ENCODE peak calls at places on chromosomes 13 and 19, in five cellular contexts. D is IMR-90, T is SK-N-SH, L is K562, G is A549. O is an unnamed sample.

GRCh38 chr19:49212302-49212701 is 54.7 kb downstream of the TRPM4 start:
- DNase-seq in D (no peak), T (no peak), L (no peak), G (no peak), O (no peak)

GRCh38 chr19:28239270-28239669 is 973.7 kb downstream of the UQCRFS1 start:
- DNase-seq in D (no peak), T (peak), L (peak), G (no peak), O (no peak)

GRCh38 chr13:72255908-72256307 is 388.9 kb upstream of the DACH1 start:
- DNase-seq in D (no peak), T (peak), L (no peak), G (no peak), O (no peak)

GRCh38 chr19:51676566-51677083 is 16.5 kb upstream of the SPACA6 start:
- DNase-seq in D (no peak), T (no peak), L (no peak), G (no peak), O (no peak)

GRCh38 chr13:52846567-52847321 is 1.7 kb downstream of the PCDH8 start:
- DNase-seq in D (peak), T (peak), L (no peak), G (no peak), O (no peak)

GRCh38 chr13:61664821-61665705 is 249.4 kb upstream of the PCDH20 start:
- DNase-seq in D (no peak), T (no peak), L (no peak), G (no peak), O (no peak)

GRCh38 chr13:70812481-70812880 is 704.2 kb upstream of the KLHL1 start:
- DNase-seq in D (peak), T (no peak), L (no peak), G (no peak), O (no peak)

GRCh38 chr13:107960301-107960700 is 255.0 kb downstream of the LIG4 start:
- DNase-seq in D (no peak), T (no peak), L (no peak), G (no peak), O (no peak)

GRCh38 chr13:43132228-43132627 is 108.8 kb downstream of the DNAJC15 start:
- DNase-seq in D (peak), T (no peak), L (no peak), G (peak), O (no peak)

GRCh38 chr19:13024958-13025653 is 29.8 kb downstream of the NFIX start:
- DNase-seq in D (no peak), T (no peak), L (no peak), G (no peak), O (no peak)

GRCh38 chr13:86563308-86563707 is 764.1 kb upstream of the SLITRK6 start:
- DNase-seq in D (peak), T (no peak), L (no peak), G (no peak), O (no peak)

GRCh38 chr13:79581870-79582315 is 100.9 kb downstream of the NDFIP2 start:
- DNase-seq in D (peak), T (no peak), L (no peak), G (no peak), O (no peak)

GRCh38 chr19:6065685-6066365 is 44.5 kb downstream of the RFX2 start:
- DNase-seq in D (peak), T (no peak), L (peak), G (peak), O (no peak)

GRCh38 chr19:887072-887471 is 5.9 kb downstream of the MED16 start:
- DNase-seq in D (peak), T (peak), L (no peak), G (no peak), O (no peak)

GRCh38 chr19:19524053-19524452 is 4.7 kb upstream of the YJEFN3 start:
- DNase-seq in D (no peak), T (no peak), L (no peak), G (no peak), O (no peak)

GRCh38 chr13:89812856-89813255 is 1534.6 kb upstream of the MIR17HG start:
- DNase-seq in D (no peak), T (no peak), L (no peak), G (no peak), O (no peak)

GRCh38 chr19:45035755-45036154 is 3.1 kb upstream of the CLASRP start:
- DNase-seq in D (no peak), T (no peak), L (no peak), G (no peak), O (no peak)

GRCh38 chr13:105497597-105497996 is 1037.9 kb downstream of the EFNB2 start:
- DNase-seq in D (no peak), T (no peak), L (no peak), G (no peak), O (no peak)

GRCh38 chr13:50236898-50237318 is 221.7 kb downstream of the KCNRG start:
- DNase-seq in D (peak), T (no peak), L (no peak), G (no peak), O (peak)

GRCh38 chr19:18566953-18567352 is 4.7 kb upstream of the UBA52 start:
- DNase-seq in D (no peak), T (no peak), L (no peak), G (no peak), O (no peak)

GRCh38 chr19:45364696-45365095 is 5.7 kb downstream of the ERCC2 start:
- DNase-seq in D (no peak), T (no peak), L (no peak), G (no peak), O (no peak)

GRCh38 chr19:43467730-43468129 is 2.3 kb upstream of the LYPD3 start:
- DNase-seq in D (peak), T (no peak), L (no peak), G (no peak), O (no peak)

GRCh38 chr13:44874886-44875630 is 114.2 kb downstream of the NUFIP1 start:
- DNase-seq in D (no peak), T (no peak), L (no peak), G (no peak), O (no peak)

GRCh38 chr19:28297036-28297435 is 915.9 kb downstream of the UQCRFS1 start:
- DNase-seq in D (no peak), T (no peak), L (no peak), G (no peak), O (no peak)

GRCh38 chr13:82772802-82773201 is 1109.5 kb downstream of the SLITRK1 start:
- DNase-seq in D (peak), T (no peak), L (no peak), G (no peak), O (no peak)

GRCh38 chr19:18995804-18996241 is 37.5 kb downstream of the SUGP2 start:
- DNase-seq in D (peak), T (peak), L (peak), G (peak), O (no peak)

GRCh38 chr13:40186041-40186440 is 480.4 kb downstream of the FOXO1 start:
- DNase-seq in D (no peak), T (no peak), L (no peak), G (no peak), O (no peak)
- TF ChIP-seq SMC3 in D (no peak), T (no peak), L (no peak), G (no peak), O (no peak)

GRCh38 chr13:41648314-41648935 is 191.1 kb downstream of the RGCC start:
- DNase-seq in D (peak), T (no peak), L (no peak), G (peak), O (no peak)

GRCh38 chr13:41650706-41651105 is 193.4 kb downstream of the RGCC start:
- DNase-seq in D (no peak), T (no peak), L (no peak), G (no peak), O (no peak)

GRCh38 chr13:41651413-41652068 is 194.2 kb downstream of the RGCC start:
- DNase-seq in D (no peak), T (no peak), L (no peak), G (no peak), O (no peak)

GRCh38 chr13:41652735-41653361 is 195.5 kb downstream of the RGCC start:
- DNase-seq in D (peak), T (peak), L (peak), G (peak), O (no peak)

DNA sequence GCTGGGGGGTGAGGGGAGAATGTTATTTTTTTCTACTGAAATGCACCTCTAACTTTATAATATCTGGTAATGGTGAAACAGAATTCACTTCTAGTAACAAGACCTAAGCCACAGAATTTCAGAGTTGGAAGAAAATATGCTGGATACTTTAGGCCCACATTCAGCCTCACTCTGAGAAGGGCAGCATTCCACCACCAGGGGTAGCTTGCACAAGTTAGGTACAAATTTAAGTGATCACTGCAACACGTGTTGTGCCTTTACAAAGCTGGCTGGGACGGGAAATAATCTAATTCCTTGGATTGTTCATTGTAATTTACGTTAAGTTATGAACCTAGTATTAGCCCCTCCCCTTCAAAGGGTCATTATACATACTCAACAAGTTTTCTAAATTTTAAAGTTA is 192.3 kb downstream of the RGCC start:
- DNase-seq in D (peak), T (no peak), L (peak), G (no peak), O (no peak)
- TF ChIP-seq SMC3 in D (peak), T (peak), L (no peak), G (no peak), O (no peak)

GRCh38 chr19:36028313-36029041 is 4.2 kb downstream of the CLIP3 start:
- DNase-seq in D (no peak), T (peak), L (no peak), G (no peak), O (no peak)
- TF ChIP-seq SMC3 in D (no peak), T (no peak), L (no peak), G (no peak), O (no peak)

DNA sequence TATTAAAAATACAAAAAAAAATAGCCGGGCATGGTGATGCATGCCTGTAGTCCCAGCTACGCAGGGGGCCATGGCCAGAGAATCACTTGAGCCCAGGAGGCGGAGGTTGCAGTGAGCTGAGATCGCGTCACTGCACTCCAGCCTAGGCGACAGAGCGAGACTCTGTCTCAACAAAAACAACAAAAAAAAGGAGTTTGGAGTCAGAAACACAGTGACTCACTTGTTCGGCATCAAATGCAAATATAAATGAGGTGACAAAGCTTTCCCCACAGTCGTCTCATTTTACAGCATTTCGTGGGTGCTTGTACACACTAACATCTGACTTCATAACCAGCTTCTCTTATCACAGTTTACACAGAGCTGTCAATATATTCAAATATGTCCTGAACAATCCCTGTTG is 11.0 kb downstream of the ZNF665 start:
- DNase-seq in D (peak), T (no peak), L (no peak), G (no peak), O (no peak)
- TF ChIP-seq SMC3 in D (no peak), T (no peak), L (no peak), G (no peak), O (no peak)

GRCh38 chr19:8429826-8430225 is 14.9 kb upstream of the HNRNPM start:
- DNase-seq in D (no peak), T (no peak), L (no peak), G (no peak), O (no peak)
- TF ChIP-seq SMC3 in D (no peak), T (no peak), L (no peak), G (no peak), O (no peak)

GRCh38 chr13:34302596-34302995 is 484.6 kb downstream of the RFC3 start:
- DNase-seq in D (no peak), T (no peak), L (no peak), G (no peak), O (no peak)
- TF ChIP-seq SMC3 in D (no peak), T (no peak), L (no peak), G (no peak), O (no peak)

GRCh38 chr19:57653689-57654088 is 15.0 kb upstream of the ZSCAN4 start:
- DNase-seq in D (no peak), T (no peak), L (no peak), G (no peak), O (no peak)

GRCh38 chr19:57656346-57656745 is 12.4 kb upstream of the ZSCAN4 start:
- DNase-seq in D (no peak), T (no peak), L (no peak), G (no peak), O (no peak)

GRCh38 chr19:57651654-57651996 is 17.1 kb upstream of the ZSCAN4 start:
- DNase-seq in D (no peak), T (no peak), L (no peak), G (no peak), O (no peak)

GRCh38 chr19:57655443-57655842 is 13.3 kb upstream of the ZSCAN4 start:
- DNase-seq in D (no peak), T (no peak), L (peak), G (no peak), O (no peak)
- TF ChIP-seq SMC3 in D (no peak), T (no peak), L (no peak), G (no peak), O (no peak)

DNA sequence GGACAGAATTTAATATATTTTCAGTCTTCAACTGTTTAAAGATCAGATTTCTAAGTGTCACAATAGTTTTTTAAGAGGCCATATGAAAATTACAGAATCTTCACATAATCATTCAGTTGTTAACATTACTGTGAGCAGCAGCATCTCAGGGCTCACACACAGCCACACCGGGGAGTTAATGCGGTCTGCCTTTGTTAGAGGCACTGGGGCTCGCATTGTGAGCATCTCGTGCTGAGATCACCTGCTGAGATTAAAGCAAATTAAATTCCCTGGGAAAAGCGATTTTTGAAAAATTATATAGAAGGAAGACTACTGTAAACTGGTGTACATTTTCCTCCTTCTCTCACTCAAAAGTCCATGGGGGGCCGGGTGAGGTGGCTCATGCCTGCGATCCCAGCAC is 16.6 kb downstream of the GPR12 start:
- DNase-seq in D (no peak), T (no peak), L (no peak), G (no peak), O (no peak)
- TF ChIP-seq SMC3 in D (no peak), T (no peak), L (no peak), G (no peak), O (no peak)

GRCh38 chr19:46601318-46602224 is at the start of gene CALM3:
- DNase-seq in D (no peak), T (peak), L (peak), G (no peak), O (no peak)
- TF ChIP-seq SMC3 in D (no peak), T (no peak), L (no peak), G (no peak), O (no peak)

O was measured in GM12878.